ENCODE peak calls at places on chromosomes 5 and 9, in eight cellular contexts. U, B, P, C, J, G, S and K are unnamed samples.

GRCh38 chr5:136035837-136036236 is 7.0 kb downstream of the TGFBI start:
- DNase-seq in U (no peak), B (no peak), P (no peak), C (no peak), J (no peak), G (no peak), S (no peak), K (no peak)

GRCh38 chr5:120535900-120536299 is 71.8 kb downstream of the PRR16 start:
- DNase-seq in U (no peak), B (no peak), P (no peak), C (no peak), J (no peak), G (no peak), S (no peak), K (no peak)

GRCh38 chr9:93821307-93821703 is 133.8 kb downstream of the BARX1 start:
- DNase-seq in U (no peak), B (no peak), P (no peak), C (no peak), J (no peak), G (no peak), S (no peak), K (no peak)

GRCh38 chr5:32760091-32760509 is 49.0 kb downstream of the NPR3 start:
- DNase-seq in U (peak; percentile 9), B (peak; percentile 79), P (no peak), C (no peak), J (no peak), G (peak; percentile 86), S (peak; percentile 77), K (no peak)

GRCh38 chr5:65948115-65948772 is 21.9 kb downstream of the ERBIN start:
- DNase-seq in U (no peak), B (no peak), P (no peak), C (no peak), J (no peak), G (no peak), S (no peak), K (no peak)

GRCh38 chr5:1526681-1527131 is 2.9 kb upstream of the LPCAT1 start:
- DNase-seq in U (no peak), B (no peak), P (peak; percentile 6), C (peak; percentile 3), J (no peak), G (no peak), S (no peak), K (no peak)

GRCh38 chr5:119067338-119067737 is 3.5 kb upstream of the DMXL1 start:
- DNase-seq in U (no peak), B (no peak), P (no peak), C (no peak), J (no peak), G (no peak), S (no peak), K (no peak)

GRCh38 chr5:34684281-34684979 is 28.3 kb downstream of the RAI14 start:
- DNase-seq in U (peak; percentile 58), B (no peak), P (no peak), C (no peak), J (peak; percentile 17), G (no peak), S (peak; percentile 62), K (no peak)

GRCh38 chr9:92035146-92035545 is 80.1 kb downstream of the SPTLC1 start:
- DNase-seq in U (no peak), B (peak; percentile 37), P (no peak), C (no peak), J (no peak), G (peak; percentile 87), S (no peak), K (no peak)

GRCh38 chr5:126499278-126499677 is 76.1 kb downstream of the GRAMD2B start:
- DNase-seq in U (no peak), B (no peak), P (no peak), C (no peak), J (no peak), G (no peak), S (peak; percentile 26), K (no peak)

GRCh38 chr5:83711982-83712601 is 8.6 kb downstream of the HAPLN1 start:
- DNase-seq in U (peak; percentile 77), B (peak; percentile 14), P (no peak), C (no peak), J (peak; percentile 73), G (peak; percentile 45), S (peak; percentile 47), K (peak; percentile 21)

GRCh38 chr5:114789773-114790402 is 379.8 kb downstream of the TRIM36 start:
- DNase-seq in U (peak; percentile 78), B (no peak), P (no peak), C (no peak), J (peak; percentile 62), G (peak; percentile 52), S (peak; percentile 54), K (peak; percentile 82)

GRCh38 chr5:149267241-149267973 is 4.3 kb upstream of the AFAP1L1 start:
- DNase-seq in U (no peak), B (no peak), P (no peak), C (no peak), J (no peak), G (no peak), S (peak; percentile 43), K (no peak)

GRCh38 chr9:19492775-19493173 is 84.0 kb downstream of the ACER2 start:
- DNase-seq in U (no peak), B (no peak), P (no peak), C (no peak), J (no peak), G (no peak), S (no peak), K (no peak)

GRCh38 chr9:96877269-96877668 is 23.0 kb upstream of the ZNF782 start:
- DNase-seq in U (peak; percentile 59), B (no peak), P (no peak), C (no peak), J (no peak), G (no peak), S (no peak), K (no peak)

GRCh38 chr9:96874201-96874785 is 20.0 kb upstream of the ZNF782 start:
- DNase-seq in U (no peak), B (no peak), P (no peak), C (no peak), J (no peak), G (no peak), S (no peak), K (no peak)

GRCh38 chr9:96874947-96875459 is 20.7 kb upstream of the ZNF782 start:
- DNase-seq in U (no peak), B (peak; percentile 46), P (no peak), C (no peak), J (no peak), G (no peak), S (peak; percentile 96), K (no peak)

GRCh38 chr9:96871176-96871575 is 16.9 kb upstream of the ZNF782 start:
- DNase-seq in U (no peak), B (no peak), P (no peak), C (no peak), J (no peak), G (no peak), S (peak; percentile 88), K (no peak)

DNA sequence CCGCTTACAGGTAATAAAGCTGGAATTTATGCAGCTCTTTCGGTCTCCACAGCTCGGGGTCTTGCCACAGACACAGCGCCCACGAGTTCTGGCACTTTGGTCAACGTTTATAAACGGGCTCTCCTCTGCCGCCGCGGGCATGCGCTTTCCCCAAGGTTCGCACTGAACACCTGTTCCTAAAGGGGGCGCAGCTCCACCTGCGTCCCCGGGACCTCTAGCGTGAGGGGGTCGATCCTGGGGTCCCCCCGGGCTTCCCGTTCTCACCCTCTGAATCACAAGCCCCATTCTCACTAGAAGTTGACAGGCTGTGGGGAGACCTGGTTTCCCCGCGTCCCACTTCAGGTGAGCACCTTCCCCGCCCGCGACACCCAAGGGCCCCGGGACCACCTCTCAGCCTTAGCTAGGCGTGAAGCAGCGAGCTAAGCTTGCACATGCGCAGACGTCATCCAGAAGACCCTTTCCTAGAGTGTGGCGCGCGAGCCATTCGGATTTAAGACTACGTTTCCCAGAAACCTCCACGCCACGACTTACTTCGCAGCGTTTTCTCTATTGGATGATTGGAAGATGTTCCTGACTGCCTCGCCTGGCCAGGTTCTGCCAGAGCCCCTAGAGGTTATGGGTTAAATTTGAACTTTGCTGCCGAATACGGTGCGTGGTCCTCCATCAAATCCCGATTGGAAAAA is 21.3 kb upstream of the ZNF782 start:
- DNase-seq in U (peak; percentile 100), B (peak; percentile 55), P (no peak), C (peak; percentile 22), J (peak; percentile 98), G (peak; percentile 61), S (peak; percentile 71), K (peak; percentile 64)
- H3K4me3 ChIP-seq in U (peak overlapping the region; percentile 66), B (peak overlapping the region; percentile 50), P (peak overlapping the region; percentile 19), C (peak overlapping the region; percentile 58), J (peak overlapping the region; percentile 49), G (peak overlapping the region; percentile 66), S (peak overlapping the region; percentile 66), K (peak overlapping the region; percentile 69)

DNA sequence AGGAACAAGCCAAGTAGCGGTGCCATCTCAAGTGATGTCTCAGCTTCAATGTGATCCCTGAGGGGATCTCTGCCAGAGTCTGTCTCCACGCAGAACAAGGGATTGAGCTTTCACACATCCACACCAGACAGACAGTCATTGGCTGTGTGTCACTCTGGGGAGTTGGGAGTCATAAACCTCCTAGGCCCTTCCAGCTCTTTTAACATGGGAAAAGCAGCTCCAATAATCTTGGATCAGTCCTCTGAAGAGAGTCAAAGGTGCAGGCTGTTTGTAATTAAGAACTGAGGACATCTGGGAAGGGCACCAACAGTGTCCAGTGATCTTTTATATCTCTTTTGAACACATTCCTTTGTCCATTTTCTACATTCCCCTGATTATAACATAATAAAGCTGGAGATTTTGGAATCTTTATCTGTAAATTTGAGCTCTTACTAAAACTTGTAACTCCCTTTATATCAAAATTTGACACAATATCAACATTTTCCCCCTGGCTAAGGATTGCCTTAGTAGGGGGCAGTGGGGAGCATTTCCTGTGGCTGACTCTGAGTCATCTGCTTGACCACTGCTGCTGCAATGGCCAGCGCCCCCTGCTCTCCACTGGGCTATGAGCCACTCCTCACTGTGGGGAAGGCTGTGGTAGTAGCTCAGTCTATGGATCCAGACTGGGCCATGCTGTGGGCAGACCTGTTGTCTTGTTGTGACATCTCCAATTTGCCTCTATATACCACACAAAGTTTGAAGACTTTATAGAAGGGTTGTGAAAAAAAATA is 284.4 kb downstream of the OSTF1 start:
- DNase-seq in U (no peak), B (no peak), P (no peak), C (no peak), J (no peak), G (no peak), S (no peak), K (no peak)
- TF ChIP-seq CTCF in U (no peak), B (no peak), P (no peak), C (no peak), J (no peak), G (no peak), S (no peak), K (no peak)

DNA sequence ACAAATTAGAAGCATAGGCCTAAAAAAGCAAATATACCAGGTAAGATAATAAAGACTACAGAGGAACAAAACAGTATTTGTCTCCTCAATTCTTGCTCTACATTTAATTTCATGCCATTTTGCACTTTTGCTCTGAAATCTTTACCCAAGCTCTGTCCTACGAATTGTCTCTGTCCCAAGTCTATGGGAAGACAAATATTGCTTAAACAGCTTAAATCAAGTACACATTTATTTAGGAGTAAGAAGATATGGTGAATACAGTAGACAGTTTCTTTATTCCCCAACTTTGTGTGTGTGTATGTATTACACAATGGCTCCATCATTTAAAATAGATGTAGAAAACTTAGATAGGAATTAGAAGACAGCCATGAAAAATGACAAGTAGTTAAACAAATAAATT is 163.5 kb upstream of the POU5F2 start:
- DNase-seq in U (no peak), B (no peak), P (no peak), C (no peak), J (no peak), G (no peak), S (no peak), K (no peak)
- H3K4me3 ChIP-seq in U (no peak overlapping the region), B (no peak overlapping the region), P (no peak overlapping the region), C (no peak overlapping the region), J (no peak overlapping the region), G (no peak overlapping the region), S (no peak overlapping the region), K (no peak overlapping the region)

GRCh38 chr5:146671561-146671960 is 155.6 kb upstream of the GPR151 start:
- DNase-seq in U (no peak), B (no peak), P (no peak), C (no peak), J (no peak), G (no peak), S (no peak), K (no peak)
- TF ChIP-seq CTCF in U (no peak), B (no peak), P (no peak), C (no peak), J (no peak), G (no peak), S (no peak), K (no peak)